ENCODE peak calls at places on chromosomes 5 and 9, in six cellular contexts. One of them, this sample, is unnamed. For H3K27me3, the result is how much of the 10 kb centered on the place peaks cover.

GRCh38 chr9:98610196-98610595 is 98.5 kb downstream of the GABBR2 start:
- DNase-seq in mammary epithelial cell: no peak
- DNase-seq in AG04450: peak
- DNase-seq in CD8-positive, alpha-beta T cell: no peak
- DNase-seq in tibial artery: no peak
- DNase-seq in body of pancreas: no peak
- DNase-seq in this sample: no peak

GRCh38 chr5:180050106-180050929 is 21.2 kb downstream of the RNF130 start:
- DNase-seq in mammary epithelial cell: no peak
- DNase-seq in AG04450: no peak
- DNase-seq in CD8-positive, alpha-beta T cell: no peak
- DNase-seq in tibial artery: no peak
- DNase-seq in body of pancreas: no peak
- DNase-seq in this sample: no peak

GRCh38 chr9:81146684-81147337 is 542.5 kb downstream of the TLE1 start:
- DNase-seq in mammary epithelial cell: peak
- DNase-seq in AG04450: no peak
- DNase-seq in CD8-positive, alpha-beta T cell: no peak
- DNase-seq in tibial artery: no peak
- DNase-seq in body of pancreas: no peak
- DNase-seq in this sample: no peak

GRCh38 chr9:7536310-7536939 is 263.2 kb downstream of the DMAC1 start:
- DNase-seq in mammary epithelial cell: peak
- DNase-seq in AG04450: peak
- DNase-seq in CD8-positive, alpha-beta T cell: no peak
- DNase-seq in tibial artery: no peak
- DNase-seq in body of pancreas: peak
- DNase-seq in this sample: peak

GRCh38 chr5:159104058-159104651 is 4.4 kb upstream of the EBF1 start:
- DNase-seq in mammary epithelial cell: no peak
- DNase-seq in AG04450: no peak
- DNase-seq in CD8-positive, alpha-beta T cell: no peak
- DNase-seq in tibial artery: no peak
- DNase-seq in body of pancreas: no peak
- DNase-seq in this sample: peak

GRCh38 chr5:142600092-142600491 is 85.8 kb downstream of the FGF1 start:
- DNase-seq in mammary epithelial cell: no peak
- DNase-seq in AG04450: no peak
- DNase-seq in CD8-positive, alpha-beta T cell: no peak
- DNase-seq in tibial artery: no peak
- DNase-seq in body of pancreas: no peak
- DNase-seq in this sample: no peak

GRCh38 chr5:22070151-22070550 is 783.0 kb downstream of the CDH12 start:
- DNase-seq in mammary epithelial cell: no peak
- DNase-seq in AG04450: no peak
- DNase-seq in CD8-positive, alpha-beta T cell: no peak
- DNase-seq in tibial artery: no peak
- DNase-seq in body of pancreas: no peak
- DNase-seq in this sample: no peak

GRCh38 chr9:104780796-104781395 is 17.0 kb downstream of the NIPSNAP3B start:
- DNase-seq in mammary epithelial cell: peak
- DNase-seq in AG04450: no peak
- DNase-seq in CD8-positive, alpha-beta T cell: no peak
- DNase-seq in tibial artery: no peak
- DNase-seq in body of pancreas: no peak
- DNase-seq in this sample: no peak

GRCh38 chr5:169656125-169656990 is 19.3 kb downstream of the DOCK2 start:
- DNase-seq in mammary epithelial cell: no peak
- DNase-seq in AG04450: no peak
- DNase-seq in CD8-positive, alpha-beta T cell: no peak
- DNase-seq in tibial artery: no peak
- DNase-seq in body of pancreas: no peak
- DNase-seq in this sample: no peak

GRCh38 chr5:81995407-81995806 is 23.6 kb downstream of the ATG10 start:
- DNase-seq in mammary epithelial cell: no peak
- DNase-seq in AG04450: no peak
- DNase-seq in CD8-positive, alpha-beta T cell: no peak
- DNase-seq in tibial artery: no peak
- DNase-seq in body of pancreas: no peak
- DNase-seq in this sample: no peak

GRCh38 chr9:131097259-131097947 is 1.1 kb downstream of the AIF1L start:
- DNase-seq in mammary epithelial cell: no peak
- DNase-seq in AG04450: no peak
- DNase-seq in CD8-positive, alpha-beta T cell: no peak
- DNase-seq in tibial artery: no peak
- DNase-seq in body of pancreas: no peak
- DNase-seq in this sample: no peak

GRCh38 chr9:131098391-131099087 is 2.2 kb downstream of the AIF1L start:
- DNase-seq in mammary epithelial cell: no peak
- DNase-seq in AG04450: no peak
- DNase-seq in CD8-positive, alpha-beta T cell: no peak
- DNase-seq in tibial artery: no peak
- DNase-seq in body of pancreas: no peak
- DNase-seq in this sample: no peak

GRCh38 chr9:131099088-131099611 is 2.8 kb downstream of the AIF1L start:
- DNase-seq in mammary epithelial cell: no peak
- DNase-seq in AG04450: no peak
- DNase-seq in CD8-positive, alpha-beta T cell: no peak
- DNase-seq in tibial artery: no peak
- DNase-seq in body of pancreas: no peak
- DNase-seq in this sample: no peak

GRCh38 chr9:131096490-131097258 is at the start of gene AIF1L:
- DNase-seq in mammary epithelial cell: peak
- DNase-seq in AG04450: no peak
- DNase-seq in CD8-positive, alpha-beta T cell: no peak
- DNase-seq in tibial artery: peak
- DNase-seq in body of pancreas: peak
- DNase-seq in this sample: no peak

GRCh38 chr9:131097948-131098278 is 1.6 kb downstream of the AIF1L start:
- DNase-seq in mammary epithelial cell: no peak
- DNase-seq in AG04450: no peak
- DNase-seq in CD8-positive, alpha-beta T cell: no peak
- DNase-seq in tibial artery: no peak
- DNase-seq in body of pancreas: no peak
- DNase-seq in this sample: no peak
- H3K27ac ChIP-seq in mammary epithelial cell: no peak
- H3K27ac ChIP-seq in AG04450: no peak
- H3K27ac ChIP-seq in CD8-positive, alpha-beta T cell: no peak
- H3K27ac ChIP-seq in tibial artery: peak
- H3K27ac ChIP-seq in body of pancreas: no peak
- H3K27ac ChIP-seq in this sample: peak

DNA sequence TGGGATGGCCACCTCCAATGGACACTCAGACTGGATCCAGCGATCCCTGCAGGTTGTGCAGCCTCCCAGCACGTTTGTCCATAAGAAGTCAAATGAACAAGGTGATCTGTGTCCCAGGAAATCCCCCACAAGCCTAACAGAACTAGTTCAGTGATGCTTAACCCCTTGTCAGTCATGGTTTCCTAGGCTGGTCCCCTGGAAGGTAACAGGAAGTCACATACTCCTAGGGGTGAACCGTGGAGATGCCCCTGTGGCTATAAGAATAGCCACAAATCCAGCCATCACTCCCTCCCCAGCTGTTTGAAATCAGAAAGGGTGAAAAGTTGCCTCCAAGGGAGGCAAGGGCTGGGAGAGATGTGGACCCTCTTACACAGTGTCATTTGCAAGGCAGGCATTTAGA is 22.5 kb downstream of the PAX5 start:
- DNase-seq in mammary epithelial cell: no peak
- DNase-seq in AG04450: no peak
- DNase-seq in CD8-positive, alpha-beta T cell: no peak
- DNase-seq in tibial artery: no peak
- DNase-seq in body of pancreas: no peak
- DNase-seq in this sample: no peak
- H3K27me3 ChIP-seq in mammary epithelial cell: under half
- H3K27me3 ChIP-seq in AG04450: under half
- H3K27me3 ChIP-seq in CD8-positive, alpha-beta T cell: under half
- H3K27me3 ChIP-seq in tibial artery: under half
- H3K27me3 ChIP-seq in body of pancreas: under half
- H3K27me3 ChIP-seq in this sample: under half

GRCh38 chr5:6262651-6263363 is 115.5 kb downstream of the MED10 start:
- DNase-seq in mammary epithelial cell: no peak
- DNase-seq in AG04450: no peak
- DNase-seq in CD8-positive, alpha-beta T cell: no peak
- DNase-seq in tibial artery: no peak
- DNase-seq in body of pancreas: no peak
- DNase-seq in this sample: no peak
- TF ChIP-seq CTCF in mammary epithelial cell: no peak
- TF ChIP-seq CTCF in AG04450: no peak
- TF ChIP-seq CTCF in CD8-positive, alpha-beta T cell: no peak
- TF ChIP-seq CTCF in tibial artery: no peak
- TF ChIP-seq CTCF in body of pancreas: no peak
- TF ChIP-seq CTCF in this sample: no peak

GRCh38 chr9:92763721-92764380 is 782 bp downstream of the BICD2 start:
- DNase-seq in mammary epithelial cell: no peak
- DNase-seq in AG04450: no peak
- DNase-seq in CD8-positive, alpha-beta T cell: no peak
- DNase-seq in tibial artery: no peak
- DNase-seq in body of pancreas: peak
- DNase-seq in this sample: no peak
- H3K27ac ChIP-seq in mammary epithelial cell: peak
- H3K27ac ChIP-seq in AG04450: no peak
- H3K27ac ChIP-seq in CD8-positive, alpha-beta T cell: peak
- H3K27ac ChIP-seq in tibial artery: peak
- H3K27ac ChIP-seq in body of pancreas: peak
- H3K27ac ChIP-seq in this sample: no peak

GRCh38 chr9:133529874-133530273 is 4.6 kb upstream of the ADAMTSL2 start:
- DNase-seq in mammary epithelial cell: no peak
- DNase-seq in AG04450: no peak
- DNase-seq in CD8-positive, alpha-beta T cell: no peak
- DNase-seq in tibial artery: no peak
- DNase-seq in body of pancreas: no peak
- DNase-seq in this sample: no peak

GRCh38 chr9:133528001-133528886 is 3.5 kb upstream of the MYMK start:
- DNase-seq in mammary epithelial cell: no peak
- DNase-seq in AG04450: no peak
- DNase-seq in CD8-positive, alpha-beta T cell: no peak
- DNase-seq in tibial artery: no peak
- DNase-seq in body of pancreas: no peak
- DNase-seq in this sample: no peak

GRCh38 chr9:133529457-133529856 is 4.7 kb upstream of the MYMK start:
- DNase-seq in mammary epithelial cell: no peak
- DNase-seq in AG04450: no peak
- DNase-seq in CD8-positive, alpha-beta T cell: no peak
- DNase-seq in tibial artery: no peak
- DNase-seq in body of pancreas: no peak
- DNase-seq in this sample: no peak

GRCh38 chr9:133527444-133527920 is 2.7 kb upstream of the MYMK start:
- DNase-seq in mammary epithelial cell: no peak
- DNase-seq in AG04450: no peak
- DNase-seq in CD8-positive, alpha-beta T cell: no peak
- DNase-seq in tibial artery: no peak
- DNase-seq in body of pancreas: no peak
- DNase-seq in this sample: no peak

DNA sequence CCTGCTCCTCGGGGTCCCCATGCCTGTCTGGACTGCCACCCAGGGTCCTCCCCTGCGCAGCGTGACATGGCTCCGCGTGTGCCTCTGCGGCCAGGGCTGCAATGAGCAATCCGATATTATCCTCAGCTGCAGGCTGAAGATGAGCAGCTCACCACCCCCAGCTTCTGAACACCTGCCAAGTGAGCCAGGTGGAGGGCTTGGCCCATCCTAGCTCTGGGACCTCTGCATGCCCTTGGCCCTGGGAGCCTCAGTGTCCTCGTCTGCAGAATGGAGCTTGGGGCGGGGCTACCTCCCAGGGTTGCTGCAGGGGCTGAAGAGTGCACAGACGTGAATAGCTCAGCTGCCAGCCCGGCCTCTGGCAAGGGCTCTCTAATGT is 4.1 kb upstream of the MYMK start:
- DNase-seq in mammary epithelial cell: no peak
- DNase-seq in AG04450: no peak
- DNase-seq in CD8-positive, alpha-beta T cell: no peak
- DNase-seq in tibial artery: no peak
- DNase-seq in body of pancreas: no peak
- DNase-seq in this sample: no peak
- H3K27me3 ChIP-seq in mammary epithelial cell: under half
- H3K27me3 ChIP-seq in AG04450: half or more
- H3K27me3 ChIP-seq in CD8-positive, alpha-beta T cell: under half
- H3K27me3 ChIP-seq in tibial artery: half or more
- H3K27me3 ChIP-seq in body of pancreas: under half
- H3K27me3 ChIP-seq in this sample: under half

GRCh38 chr5:171157233-171157632 is 151.8 kb upstream of the TLX3 start:
- DNase-seq in mammary epithelial cell: no peak
- DNase-seq in AG04450: no peak
- DNase-seq in CD8-positive, alpha-beta T cell: no peak
- DNase-seq in tibial artery: no peak
- DNase-seq in body of pancreas: no peak
- DNase-seq in this sample: no peak

GRCh38 chr5:171155621-171156020 is 153.4 kb upstream of the TLX3 start:
- DNase-seq in mammary epithelial cell: peak
- DNase-seq in AG04450: no peak
- DNase-seq in CD8-positive, alpha-beta T cell: no peak
- DNase-seq in tibial artery: no peak
- DNase-seq in body of pancreas: no peak
- DNase-seq in this sample: no peak

GRCh38 chr5:171149333-171149732 is 159.7 kb upstream of the TLX3 start:
- DNase-seq in mammary epithelial cell: no peak
- DNase-seq in AG04450: no peak
- DNase-seq in CD8-positive, alpha-beta T cell: no peak
- DNase-seq in tibial artery: no peak
- DNase-seq in body of pancreas: no peak
- DNase-seq in this sample: no peak

GRCh38 chr5:171149772-171150171 is 159.3 kb upstream of the TLX3 start:
- DNase-seq in mammary epithelial cell: no peak
- DNase-seq in AG04450: no peak
- DNase-seq in CD8-positive, alpha-beta T cell: no peak
- DNase-seq in tibial artery: no peak
- DNase-seq in body of pancreas: no peak
- DNase-seq in this sample: no peak

GRCh38 chr5:171152382-171152781 is 156.7 kb upstream of the TLX3 start:
- DNase-seq in mammary epithelial cell: peak
- DNase-seq in AG04450: no peak
- DNase-seq in CD8-positive, alpha-beta T cell: no peak
- DNase-seq in tibial artery: no peak
- DNase-seq in body of pancreas: no peak
- DNase-seq in this sample: peak
- TF ChIP-seq CTCF in mammary epithelial cell: peak
- TF ChIP-seq CTCF in AG04450: peak
- TF ChIP-seq CTCF in CD8-positive, alpha-beta T cell: no peak
- TF ChIP-seq CTCF in tibial artery: no peak
- TF ChIP-seq CTCF in body of pancreas: no peak
- TF ChIP-seq CTCF in this sample: peak

DNA sequence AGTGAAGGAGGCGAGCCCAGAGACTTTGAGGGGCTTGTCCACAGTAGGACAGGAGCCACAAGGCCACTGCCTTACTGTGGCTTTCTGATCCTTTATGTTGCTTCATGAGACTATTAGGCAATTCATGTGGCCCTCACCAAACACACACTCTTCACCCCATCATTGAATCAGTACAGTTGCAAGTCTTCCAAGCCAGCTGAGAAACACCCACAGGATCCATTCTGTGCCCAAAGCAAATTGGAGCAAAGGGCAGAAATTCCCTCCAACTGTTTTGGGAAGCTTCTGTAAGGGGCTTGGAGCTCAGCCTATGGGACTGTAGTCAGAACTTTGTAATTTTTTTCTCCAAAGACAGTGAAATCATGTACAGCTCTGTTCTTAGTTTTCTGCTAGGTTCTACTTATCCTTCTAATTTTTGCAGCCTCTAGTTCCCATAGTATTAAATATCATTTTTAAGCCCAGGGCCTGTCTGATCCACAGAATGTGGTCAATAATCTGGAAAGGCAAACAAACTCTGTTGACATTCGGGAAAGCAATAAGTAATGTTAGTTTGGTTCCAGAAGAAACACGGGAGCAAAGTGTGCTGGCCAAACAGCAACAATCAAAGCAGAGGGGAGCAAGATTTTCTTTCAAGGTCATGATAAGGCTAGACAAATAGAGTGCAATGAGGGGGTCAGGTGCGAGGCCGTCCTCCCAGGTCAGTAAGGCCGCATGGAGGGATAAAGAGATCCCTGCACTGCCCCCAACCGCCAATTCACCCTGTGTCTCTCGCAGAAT is 47.0 kb downstream of the UBE2QL1 start:
- DNase-seq in mammary epithelial cell: no peak
- DNase-seq in AG04450: no peak
- DNase-seq in CD8-positive, alpha-beta T cell: no peak
- DNase-seq in tibial artery: no peak
- DNase-seq in body of pancreas: no peak
- DNase-seq in this sample: no peak
- H3K27ac ChIP-seq in mammary epithelial cell: no peak
- H3K27ac ChIP-seq in AG04450: no peak
- H3K27ac ChIP-seq in CD8-positive, alpha-beta T cell: no peak
- H3K27ac ChIP-seq in tibial artery: no peak
- H3K27ac ChIP-seq in body of pancreas: no peak
- H3K27ac ChIP-seq in this sample: no peak

This sample was measured in brain microvascular endothelial cell.